ENCODE peak calls at places on chromosome 2, in ten cellular contexts. X is neural crest cell, K is GM04503, A is brain pericyte, E is GF-D8, H is iPS DF 19.7, J is nucleus accumbens, W is tibial artery, P is AG08395, R is A172. F is an unnamed sample.

GRCh38 chr2:159617651-159618050 is 1.3 kb upstream of the BAZ2B start:
- DNase-seq in X (no peak), K (no peak), A (no peak), E (no peak), H (no peak), J (no peak), W (no peak), P (no peak), R (peak), F (no peak)

GRCh38 chr2:105196651-105197050 is 44.9 kb upstream of the GPR45 start:
- DNase-seq in X (no peak), K (no peak), A (no peak), E (no peak), H (no peak), J (no peak), W (no peak), P (no peak), R (no peak), F (no peak)

GRCh38 chr2:160266078-160266551 is 66.0 kb upstream of the ITGB6 start:
- DNase-seq in X (no peak), K (no peak), A (no peak), E (no peak), H (no peak), J (no peak), W (no peak), P (no peak), R (no peak), F (no peak)

GRCh38 chr2:32272279-32272678 is 5.4 kb upstream of the YIPF4 start:
- DNase-seq in X (no peak), K (no peak), A (no peak), E (no peak), H (no peak), J (no peak), W (no peak), P (no peak), R (no peak), F (no peak)

GRCh38 chr2:81324046-81324445 is 1019.5 kb upstream of the LRRTM1 start:
- DNase-seq in X (no peak), K (no peak), A (no peak), E (no peak), H (peak), J (no peak), W (no peak), P (no peak), R (peak), F (no peak)

GRCh38 chr2:1633936-1634587 is 110.3 kb downstream of the PXDN start:
- DNase-seq in X (no peak), K (no peak), A (no peak), E (no peak), H (no peak), J (no peak), W (no peak), P (no peak), R (no peak), F (no peak)

GRCh38 chr2:40218679-40219078 is 233.2 kb downstream of the SLC8A1 start:
- DNase-seq in X (no peak), K (no peak), A (no peak), E (no peak), H (no peak), J (no peak), W (peak), P (no peak), R (no peak), F (no peak)

GRCh38 chr2:239952251-239952650 is 72.9 kb downstream of the NDUFA10 start:
- DNase-seq in X (no peak), K (no peak), A (no peak), E (no peak), H (no peak), J (no peak), W (no peak), P (no peak), R (no peak), F (no peak)

GRCh38 chr2:158493458-158493857 is 36.7 kb downstream of the PKP4 start:
- DNase-seq in X (no peak), K (no peak), A (no peak), E (no peak), H (no peak), J (no peak), W (no peak), P (no peak), R (no peak), F (no peak)

GRCh38 chr2:158761626-158762025 is 33.5 kb upstream of the DAPL1 start:
- DNase-seq in X (no peak), K (peak), A (no peak), E (no peak), H (no peak), J (no peak), W (no peak), P (peak), R (no peak), F (no peak)

GRCh38 chr2:238240761-238241711 is 1.2 kb upstream of the HES6 start:
- DNase-seq in X (peak), K (no peak), A (no peak), E (no peak), H (no peak), J (no peak), W (no peak), P (no peak), R (no peak), F (peak)

GRCh38 chr2:79860233-79861058 is 347.6 kb downstream of the CTNNA2 start:
- DNase-seq in X (no peak), K (peak), A (no peak), E (no peak), H (no peak), J (no peak), W (no peak), P (peak), R (peak), F (no peak)

GRCh38 chr2:8619071-8619470 is 62.8 kb upstream of the ID2 start:
- DNase-seq in X (no peak), K (no peak), A (no peak), E (no peak), H (no peak), J (no peak), W (no peak), P (no peak), R (no peak), F (no peak)

GRCh38 chr2:144642106-144642505 is 122.2 kb upstream of the ZEB2 start:
- DNase-seq in X (no peak), K (no peak), A (no peak), E (peak), H (no peak), J (no peak), W (no peak), P (no peak), R (no peak), F (no peak)

GRCh38 chr2:96161785-96162367 is 16.6 kb upstream of the DUSP2 start:
- DNase-seq in X (no peak), K (no peak), A (no peak), E (no peak), H (no peak), J (no peak), W (no peak), P (no peak), R (no peak), F (no peak)

GRCh38 chr2:160062283-160063005 is at the start of gene PLA2R1:
- DNase-seq in X (peak), K (no peak), A (no peak), E (no peak), H (no peak), J (no peak), W (peak), P (peak), R (peak), F (peak)

GRCh38 chr2:147760984-147761383 is 83.8 kb upstream of the ACVR2A start:
- DNase-seq in X (no peak), K (no peak), A (no peak), E (no peak), H (no peak), J (no peak), W (no peak), P (peak), R (no peak), F (no peak)

GRCh38 chr2:65877331-65877791 is 445.0 kb upstream of the SPRED2 start:
- DNase-seq in X (no peak), K (peak), A (no peak), E (no peak), H (no peak), J (no peak), W (no peak), P (peak), R (peak), F (no peak)

GRCh38 chr2:168422584-168422983 is 33.5 kb upstream of the CERS6 start:
- DNase-seq in X (no peak), K (no peak), A (no peak), E (no peak), H (no peak), J (no peak), W (no peak), P (no peak), R (no peak), F (no peak)

GRCh38 chr2:232203936-232204335 is 174.6 kb upstream of the ALPP start:
- DNase-seq in X (no peak), K (no peak), A (no peak), E (no peak), H (no peak), J (no peak), W (no peak), P (no peak), R (no peak), F (no peak)

GRCh38 chr2:226661789-226662545 is 137.7 kb downstream of the IRS1 start:
- DNase-seq in X (no peak), K (peak), A (no peak), E (no peak), H (no peak), J (no peak), W (no peak), P (peak), R (peak), F (no peak)

GRCh38 chr2:64273524-64274398 is 129.5 kb upstream of the PELI1 start:
- DNase-seq in X (no peak), K (peak), A (no peak), E (peak), H (no peak), J (no peak), W (peak), P (peak), R (peak), F (peak)

GRCh38 chr2:229780856-229781773 is 66.8 kb upstream of the DNER start:
- DNase-seq in X (no peak), K (no peak), A (peak), E (no peak), H (no peak), J (no peak), W (no peak), P (peak), R (peak), F (no peak)

GRCh38 chr2:241571821-241572620 is 13.5 kb downstream of the BOK start:
- DNase-seq in X (no peak), K (no peak), A (no peak), E (no peak), H (no peak), J (no peak), W (no peak), P (no peak), R (no peak), F (no peak)

GRCh38 chr2:240957656-240958365 is 40.6 kb upstream of the SNED1 start:
- DNase-seq in X (no peak), K (peak), A (no peak), E (no peak), H (no peak), J (no peak), W (peak), P (peak), R (no peak), F (no peak)

GRCh38 chr2:44802409-44803099 is 138.9 kb upstream of the SIX3 start:
- DNase-seq in X (no peak), K (no peak), A (no peak), E (no peak), H (peak), J (no peak), W (no peak), P (no peak), R (no peak), F (no peak)

GRCh38 chr2:191612496-191612895 is 65.4 kb upstream of the NABP1 start:
- DNase-seq in X (no peak), K (peak), A (no peak), E (no peak), H (no peak), J (no peak), W (no peak), P (peak), R (peak), F (no peak)

GRCh38 chr2:146415291-146415690 is 1429.5 kb upstream of the ACVR2A start:
- DNase-seq in X (no peak), K (no peak), A (no peak), E (no peak), H (peak), J (no peak), W (no peak), P (no peak), R (no peak), F (no peak)

GRCh38 chr2:98453531-98453930 is 8.9 kb downstream of the INPP4A start:
- DNase-seq in X (no peak), K (no peak), A (no peak), E (no peak), H (no peak), J (no peak), W (no peak), P (no peak), R (no peak), F (no peak)

GRCh38 chr2:64711260-64711659 is 57.5 kb upstream of the SERTAD2 start:
- DNase-seq in X (no peak), K (no peak), A (no peak), E (peak), H (no peak), J (no peak), W (no peak), P (no peak), R (no peak), F (no peak)

GRCh38 chr2:233674995-233675394 is 3.3 kb downstream of the UGT1A9 start:
- DNase-seq in X (no peak), K (no peak), A (no peak), E (no peak), H (no peak), J (no peak), W (no peak), P (no peak), R (no peak), F (no peak)

GRCh38 chr2:46769809-46770208 is 145.8 kb downstream of the MCFD2 start:
- DNase-seq in X (no peak), K (no peak), A (no peak), E (no peak), H (no peak), J (no peak), W (no peak), P (no peak), R (no peak), F (no peak)

GRCh38 chr2:14492920-14493503 is 139.5 kb upstream of the LRATD1 start:
- DNase-seq in X (no peak), K (peak), A (no peak), E (no peak), H (no peak), J (no peak), W (no peak), P (peak), R (peak), F (no peak)

GRCh38 chr2:127146071-127146725 is 39.2 kb upstream of the BIN1 start:
- DNase-seq in X (no peak), K (no peak), A (no peak), E (no peak), H (no peak), J (no peak), W (no peak), P (no peak), R (no peak), F (no peak)

GRCh38 chr2:179532890-179533289 is 268.3 kb upstream of the SESTD1 start:
- DNase-seq in X (no peak), K (no peak), A (no peak), E (no peak), H (no peak), J (no peak), W (no peak), P (no peak), R (no peak), F (no peak)

F was measured in left colon.